ENCODE peak calls at places on chromosome 12, in four cellular contexts. F, V, Y and D are unnamed samples.

GRCh38 chr12:79834712-79835376 is 100.1 kb downstream of the PPP1R12A start:
- DNase-seq in F (no peak), V (no peak), Y (no peak), D (no peak)

GRCh38 chr12:97650242-97650641 is 187.6 kb downstream of the RMST start:
- DNase-seq in F (no peak), V (no peak), Y (no peak), D (no peak)

GRCh38 chr12:80861636-80862378 is 75.9 kb downstream of the LIN7A start:
- DNase-seq in F (no peak), V (no peak), Y (no peak), D (no peak)

GRCh38 chr12:9669534-9669933 is at the start of gene CLEC2D:
- DNase-seq in F (peak; percentile 94), V (peak; percentile 78), Y (no peak), D (peak; percentile 27)

GRCh38 chr12:45213107-45213506 is 2.8 kb upstream of the ANO6 start:
- DNase-seq in F (no peak), V (no peak), Y (no peak), D (no peak)

GRCh38 chr12:17214910-17215309 is 608.9 kb upstream of the LMO3 start:
- DNase-seq in F (no peak), V (no peak), Y (no peak), D (no peak)

GRCh38 chr12:47811581-47812484 is 7.9 kb downstream of the HDAC7 start:
- DNase-seq in F (no peak), V (peak; percentile 23), Y (no peak), D (no peak)

GRCh38 chr12:23039834-23040233 is 414.9 kb downstream of the ETNK1 start:
- DNase-seq in F (no peak), V (no peak), Y (no peak), D (no peak)

GRCh38 chr12:98973395-98973794 is 328.3 kb downstream of the APAF1 start:
- DNase-seq in F (no peak), V (no peak), Y (no peak), D (no peak)

GRCh38 chr12:21894792-21895392 is 46.3 kb downstream of the ABCC9 start:
- DNase-seq in F (no peak), V (no peak), Y (no peak), D (no peak)

GRCh38 chr12:124778411-124778810 is 85.3 kb downstream of the SCARB1 start:
- DNase-seq in F (peak; percentile 38), V (no peak), Y (no peak), D (no peak)

GRCh38 chr12:74689071-74689655 is 151.5 kb downstream of the ATXN7L3B start:
- DNase-seq in F (peak; percentile 51), V (peak; percentile 46), Y (no peak), D (peak; percentile 58)

GRCh38 chr12:3184485-3184884 is 107.3 kb downstream of the TSPAN9 start:
- DNase-seq in F (no peak), V (no peak), Y (no peak), D (no peak)

GRCh38 chr12:116385486-116386217 is 108.2 kb upstream of the MED13L start:
- DNase-seq in F (no peak), V (no peak), Y (no peak), D (no peak)

GRCh38 chr12:65278576-65279386 is at the start of gene MSRB3:
- DNase-seq in F (peak; percentile 53), V (no peak), Y (peak; percentile 85), D (no peak)

GRCh38 chr12:109822951-109823411 is 10.2 kb downstream of the TRPV4 start:
- DNase-seq in F (no peak), V (no peak), Y (no peak), D (no peak)

GRCh38 chr12:21763531-21763930 is 11.0 kb downstream of the KCNJ8 start:
- DNase-seq in F (no peak), V (no peak), Y (no peak), D (no peak)

GRCh38 chr12:118356809-118357326 is 15.8 kb downstream of the TAOK3 start:
- DNase-seq in F (peak; percentile 29), V (peak; percentile 10), Y (no peak), D (no peak)

GRCh38 chr12:49342066-49342913 is 4.4 kb upstream of the DNAJC22 start:
- DNase-seq in F (peak; percentile 88), V (peak; percentile 93), Y (peak; percentile 92), D (peak; percentile 73)

GRCh38 chr12:102879144-102879763 is 37.8 kb downstream of the PAH start:
- DNase-seq in F (peak; percentile 77), V (peak; percentile 52), Y (no peak), D (peak; percentile 47)

GRCh38 chr12:103399986-103400385 is 95.8 kb downstream of the C12orf42 start:
- DNase-seq in F (no peak), V (no peak), Y (no peak), D (no peak)

GRCh38 chr12:1328385-1328784 is 266.0 kb downstream of the FBXL14 start:
- DNase-seq in F (no peak), V (no peak), Y (no peak), D (no peak)
- H3K4me3 ChIP-seq in F (no peak overlapping the region), V (no peak overlapping the region), Y (no peak overlapping the region), D (no peak overlapping the region)

GRCh38 chr12:6452245-6452731 is 446 bp downstream of the TAPBPL start:
- DNase-seq in F (peak; percentile 53), V (no peak), Y (no peak), D (no peak)
- H3K4me3 ChIP-seq in F (peak overlapping the region; percentile 95), V (peak overlapping the region; percentile 74), Y (peak overlapping the region; percentile 78), D (peak overlapping the region; percentile 93)

DNA sequence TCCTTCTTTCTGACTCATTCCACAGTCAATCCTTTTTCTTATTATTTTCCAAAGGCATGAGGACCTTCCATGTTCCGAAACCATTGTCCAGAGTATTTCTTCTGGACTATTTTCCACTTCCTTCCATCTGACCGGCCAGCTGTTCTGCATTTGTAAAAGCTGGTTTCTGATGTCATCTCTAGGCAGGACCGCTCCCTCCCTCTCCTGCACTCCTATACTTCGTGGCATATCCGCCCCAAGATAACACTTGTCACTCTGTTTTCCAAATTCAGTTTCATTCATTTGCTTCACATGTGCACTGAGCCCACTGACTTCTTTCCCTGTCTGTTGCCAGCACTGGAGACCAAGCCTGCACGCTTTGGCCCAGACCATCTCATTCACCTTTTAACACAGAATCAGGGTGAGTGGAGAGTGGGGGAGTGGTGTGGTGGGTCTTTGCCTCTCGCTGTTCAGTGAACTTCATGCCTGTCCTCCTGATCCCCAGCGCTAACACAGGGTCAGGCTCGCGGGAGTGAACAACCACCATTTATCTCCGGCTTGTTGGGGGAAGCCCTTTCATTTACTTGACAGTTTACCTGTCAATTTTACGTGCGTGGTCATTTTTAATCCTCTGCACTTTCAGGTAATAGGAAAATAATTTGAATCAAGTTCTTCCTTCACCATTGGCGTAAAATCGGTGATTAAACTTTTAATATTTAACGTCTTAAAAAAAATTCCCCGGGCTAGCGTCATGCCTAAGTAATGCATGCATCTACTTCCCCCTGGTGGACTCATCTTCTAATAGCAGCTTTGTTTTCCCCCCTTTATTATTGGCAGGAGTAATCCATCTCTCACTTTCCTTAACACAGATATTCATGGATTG is 52.5 kb downstream of the C12orf75 start:
- DNase-seq in F (peak; percentile 66), V (peak; percentile 75), Y (no peak), D (peak; percentile 62)
- H3K4me3 ChIP-seq in F (no peak overlapping the region), V (no peak overlapping the region), Y (no peak overlapping the region), D (no peak overlapping the region)

GRCh38 chr12:8661751-8662150 is 875 bp downstream of the MFAP5 start:
- DNase-seq in F (no peak), V (no peak), Y (no peak), D (no peak)

GRCh38 chr12:8662592-8662991 is at the start of gene MFAP5:
- DNase-seq in F (no peak), V (no peak), Y (no peak), D (no peak)

GRCh38 chr12:8661016-8661415 is 1.6 kb downstream of the MFAP5 start:
- DNase-seq in F (no peak), V (no peak), Y (no peak), D (no peak)

GRCh38 chr12:8655421-8655820 is 7.2 kb downstream of the MFAP5 start:
- DNase-seq in F (no peak), V (no peak), Y (no peak), D (no peak)

GRCh38 chr12:8658361-8658760 is 4.3 kb downstream of the MFAP5 start:
- DNase-seq in F (no peak), V (no peak), Y (no peak), D (no peak)
- H3K4me3 ChIP-seq in F (no peak overlapping the region), V (no peak overlapping the region), Y (no peak overlapping the region), D (no peak overlapping the region)

GRCh38 chr12:31964280-31964679 is 5.1 kb downstream of the RESF1 start:
- DNase-seq in F (no peak), V (no peak), Y (no peak), D (no peak)

GRCh38 chr12:31970199-31970598 is 11.0 kb downstream of the RESF1 start:
- DNase-seq in F (no peak), V (no peak), Y (no peak), D (no peak)

GRCh38 chr12:31965090-31965489 is 5.9 kb downstream of the RESF1 start:
- DNase-seq in F (no peak), V (no peak), Y (no peak), D (no peak)

GRCh38 chr12:31966558-31967205 is 7.5 kb downstream of the RESF1 start:
- DNase-seq in F (no peak), V (no peak), Y (no peak), D (no peak)

GRCh38 chr12:31967569-31967968 is 8.4 kb downstream of the RESF1 start:
- DNase-seq in F (no peak), V (no peak), Y (no peak), D (no peak)
- H3K4me3 ChIP-seq in F (no peak overlapping the region), V (no peak overlapping the region), Y (peak overlapping the region; percentile 5), D (no peak overlapping the region)

DNA sequence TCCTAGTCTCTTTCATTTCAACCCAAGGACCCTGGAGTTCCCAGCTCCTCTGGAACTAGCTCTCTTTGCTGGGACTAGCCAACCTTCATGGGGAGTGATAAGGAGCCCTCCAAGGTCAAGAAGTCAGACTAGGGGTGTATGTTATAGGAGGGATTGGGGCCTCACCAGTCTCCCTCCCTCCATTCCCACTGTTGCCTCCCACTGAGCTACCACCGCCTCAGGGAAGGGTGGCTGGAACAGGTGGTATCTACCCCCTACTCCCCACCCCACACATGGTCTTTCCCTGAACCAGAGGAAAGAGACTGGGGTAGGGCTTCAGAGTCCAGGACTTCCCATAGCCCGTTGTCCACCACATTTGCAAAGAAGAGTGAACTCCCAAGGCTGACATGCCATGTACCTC is 2.4 kb downstream of the ERBB3 start:
- DNase-seq in F (no peak), V (no peak), Y (no peak), D (no peak)
- H3K4me3 ChIP-seq in F (no peak overlapping the region), V (no peak overlapping the region), Y (no peak overlapping the region), D (no peak overlapping the region)

GRCh38 chr12:64178122-64178521 is 44.0 kb downstream of the KICS2 start:
- DNase-seq in F (no peak), V (no peak), Y (no peak), D (no peak)
- H3K4me3 ChIP-seq in F (no peak overlapping the region), V (no peak overlapping the region), Y (no peak overlapping the region), D (no peak overlapping the region)